ENCODE peak calls at places on chromosomes 11 and 22, in five cellular contexts. O is D341Med, F is coronary artery, T is activated T-cell treated with anti-CD3 and anti-CD28 coated beads for 1 hour, Q is SW480. L is an unnamed sample.
A peak's percentile ranks its signal among the peaks of the same experiment; 100 is the strongest.

GRCh38 chr11:57325735-57326048 is 940 bp upstream of the TNKS1BP1 start:
- DNase-seq in O (no peak), Q (peak; percentile 67), T (no peak), F (no peak), L (no peak)

GRCh38 chr22:24510694-24511625 is 15.8 kb downstream of the UPB1 start:
- DNase-seq in Q (peak; percentile 5), F (no peak), T (no peak), O (no peak), L (no peak)

GRCh38 chr11:76385903-76386302 is 4.8 kb downstream of the GVQW3 start:
- DNase-seq in T (no peak), F (no peak), O (no peak), Q (no peak), L (no peak)

GRCh38 chr22:48320671-48321515 is 1506.8 kb downstream of the BRD1 start:
- DNase-seq in T (no peak), O (no peak), F (no peak), Q (no peak), L (no peak)

GRCh38 chr22:37016134-37016910 is 2.9 kb downstream of the TST start:
- DNase-seq in T (no peak), O (no peak), F (no peak), Q (no peak), L (no peak)

GRCh38 chr11:58940028-58940427 is 740 bp downstream of the GLYATL1 start:
- DNase-seq in T (no peak), F (no peak), Q (no peak), O (no peak), L (no peak)

GRCh38 chr22:36386351-36386899 is 1.3 kb downstream of the MYH9 start:
- DNase-seq in F (no peak), Q (peak; percentile 64), O (no peak), T (peak; percentile 39), L (no peak)

GRCh38 chr11:9825315-9825714 is 161.4 kb downstream of the SWAP70 start:
- DNase-seq in O (no peak), Q (no peak), T (no peak), F (no peak), L (no peak)

GRCh38 chr22:44488354-44488753 is 9.7 kb downstream of the RTL6 start:
- DNase-seq in Q (no peak), O (no peak), T (no peak), F (no peak), L (no peak)

GRCh38 chr22:30717331-30717921 is 22.8 kb downstream of the OSBP2 start:
- DNase-seq in Q (peak; percentile 42), T (no peak), O (peak; percentile 4), F (no peak), L (no peak)

GRCh38 chr22:17098379-17098819 is 13.6 kb downstream of the IL17RA start:
- DNase-seq in T (no peak), Q (no peak), F (no peak), O (no peak), L (no peak)

GRCh38 chr11:65274734-65275682 is 13.2 kb downstream of the POLA2 start:
- DNase-seq in O (peak; percentile 79), Q (peak; percentile 81), T (peak; percentile 26), F (peak; percentile 82), L (no peak)

GRCh38 chr11:17593466-17594245 is 46.6 kb downstream of the OTOG start:
- DNase-seq in F (peak; percentile 60), Q (no peak), T (no peak), O (no peak), L (no peak)

GRCh38 chr11:69401715-69402114 is 79.7 kb upstream of the LINC01488 start:
- DNase-seq in Q (no peak), T (no peak), F (no peak), O (no peak), L (no peak)

GRCh38 chr11:71120346-71120963 is 131.9 kb downstream of the SHANK2 start:
- DNase-seq in F (no peak), Q (peak; percentile 53), T (no peak), O (no peak), L (no peak)

GRCh38 chr11:46003647-46004046 is 81.2 kb downstream of the LARGE2 start:
- DNase-seq in T (no peak), F (no peak), Q (no peak), O (no peak), L (no peak)

GRCh38 chr11:42974510-42974909 is 337.3 kb upstream of the API5 start:
- DNase-seq in F (no peak), O (no peak), T (no peak), Q (no peak), L (no peak)

GRCh38 chr22:28882545-28882877 is 861 bp upstream of the ZNRF3 start:
- DNase-seq in O (no peak), T (no peak), Q (no peak), F (no peak), L (no peak)

GRCh38 chr11:106624377-106624776 is 393.9 kb downstream of the GUCY1A2 start:
- DNase-seq in T (no peak), O (no peak), Q (no peak), F (no peak), L (no peak)

GRCh38 chr22:26534874-26535470 is 22.7 kb upstream of the TFIP11 start:
- DNase-seq in O (no peak), Q (no peak), F (no peak), T (no peak), L (no peak)

GRCh38 chr11:75259711-75260110 is 19.1 kb downstream of the TPBGL start:
- DNase-seq in Q (no peak), F (no peak), T (no peak), O (no peak), L (no peak)

GRCh38 chr11:117705866-117706265 is 91.2 kb downstream of the DSCAML1 start:
- DNase-seq in F (no peak), Q (no peak), O (no peak), T (no peak), L (no peak)

GRCh38 chr11:62105611-62106245 is 18.1 kb upstream of the INCENP start:
- DNase-seq in F (no peak), Q (no peak), O (no peak), T (no peak), L (no peak)

GRCh38 chr22:32325416-32325801 is 32.3 kb upstream of the RFPL3 start:
- DNase-seq in T (no peak), F (peak; percentile 59), O (peak; percentile 74), Q (no peak), L (peak; percentile 91)

GRCh38 chr11:1181858-1182535 is 24.2 kb downstream of the MUC5AC start:
- DNase-seq in F (no peak), T (no peak), Q (no peak), O (no peak), L (no peak)

GRCh38 chr22:49718396-49718795 is 109.3 kb downstream of the BRD1 start:
- DNase-seq in O (no peak), T (no peak), Q (no peak), F (no peak), L (no peak)

GRCh38 chr22:41256254-41256897 is 15.6 kb upstream of the CHADL start:
- DNase-seq in Q (no peak), T (no peak), F (no peak), O (no peak), L (no peak)

GRCh38 chr11:8229299-8230177 is 34.1 kb downstream of the LMO1 start:
- DNase-seq in Q (no peak), F (no peak), T (no peak), O (peak; percentile 80), L (no peak)